ENCODE peak calls at places on chromosomes 11 and 22, in ten cellular contexts. P, Y, Z, B, N, U, D, K, R and C are unnamed samples.

GRCh38 chr11:2664886-2665746 is 34.7 kb downstream of the KCNQ1OT1 start:
- DNase-seq in K (peak; percentile 19), Z (peak; percentile 2), D (peak; percentile 53), R (no peak), N (peak; percentile 11), Y (no peak), U (no peak), P (no peak), B (no peak), C (no peak)

GRCh38 chr11:121958323-121958977 is 157.6 kb downstream of the BLID start:
- DNase-seq in Y (no peak), R (no peak), B (no peak), K (no peak), P (no peak), D (no peak), N (no peak), U (no peak), Z (no peak), C (no peak)

GRCh38 chr11:109435121-109435742 is 13.2 kb downstream of the C11orf87 start:
- DNase-seq in B (no peak), R (no peak), Z (no peak), D (no peak), P (no peak), U (no peak), K (no peak), N (no peak), Y (no peak), C (no peak)

GRCh38 chr11:123020968-123021367 is 39.3 kb upstream of the BSX start:
- DNase-seq in Y (peak; percentile 10), K (no peak), Z (no peak), U (peak; percentile 33), N (no peak), B (peak; percentile 88), R (peak; percentile 43), D (no peak), P (no peak), C (no peak)

GRCh38 chr22:24118689-24119384 is 62.5 kb upstream of the SUSD2 start:
- DNase-seq in N (no peak), B (no peak), R (no peak), K (no peak), D (no peak), U (no peak), Y (no peak), Z (no peak), P (no peak), C (no peak)

GRCh38 chr11:77269484-77270123 is 31.9 kb downstream of the GDPD4 start:
- DNase-seq in Y (no peak), U (no peak), N (no peak), D (no peak), P (no peak), Z (no peak), B (no peak), K (no peak), R (no peak), C (no peak)

GRCh38 chr11:70549386-70549785 is 151.1 kb downstream of the CTTN start:
- DNase-seq in B (no peak), P (peak; percentile 47), N (no peak), Z (no peak), Y (no peak), K (no peak), D (no peak), U (no peak), R (no peak), C (no peak)

GRCh38 chr22:40922484-40923303 is 28.5 kb upstream of the RBX1 start:
- DNase-seq in Y (no peak), U (peak; percentile 29), B (peak; percentile 72), D (no peak), K (no peak), P (no peak), Z (peak; percentile 36), N (no peak), R (peak; percentile 40), C (no peak)

DNA sequence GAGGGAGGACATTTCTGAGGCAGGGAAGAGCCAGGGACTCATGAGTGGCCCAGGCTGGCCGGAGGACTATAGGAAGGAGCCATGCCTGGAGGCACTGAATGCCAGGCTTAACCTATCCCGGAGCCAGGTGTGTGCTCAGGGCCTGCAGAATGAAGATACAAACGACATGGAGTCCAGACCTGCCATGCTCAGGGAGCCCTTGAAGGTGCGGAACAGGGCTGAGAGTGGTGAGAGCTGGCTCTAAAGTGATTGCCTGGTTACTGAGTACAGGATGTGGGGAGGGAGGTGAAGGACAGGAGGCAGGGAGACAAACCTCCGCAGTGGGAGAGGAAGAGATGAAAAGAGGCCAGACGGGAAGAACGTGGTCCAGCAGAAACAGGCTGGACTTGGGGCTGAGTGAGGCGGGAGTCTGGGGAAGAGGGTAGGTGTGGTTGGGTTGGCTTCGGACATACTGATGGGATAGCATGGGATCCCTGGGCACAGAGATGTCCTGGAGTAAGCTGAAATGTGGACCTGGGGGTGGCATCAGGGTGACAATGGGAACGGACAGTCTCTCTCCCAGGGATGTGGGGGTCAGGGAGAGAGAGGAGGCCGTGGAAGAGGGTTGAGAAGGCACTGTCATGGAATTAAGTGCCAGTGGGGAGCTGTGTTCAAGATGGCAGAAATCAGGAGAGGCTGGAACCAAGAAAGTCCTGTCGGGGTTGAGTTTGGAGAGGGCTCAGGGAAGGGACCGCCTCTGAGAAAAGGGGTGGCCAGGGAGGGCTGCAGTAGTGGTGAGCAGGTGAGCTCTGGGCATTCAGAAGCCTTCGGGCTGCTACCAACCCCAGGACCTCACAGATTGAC is 1.5 kb upstream of the ANKRD13D start:
- DNase-seq in P (peak; percentile 86), N (no peak), U (no peak), R (no peak), Y (no peak), D (peak; percentile 59), Z (no peak), B (no peak), K (no peak), C (no peak)
- TF ChIP-seq POLR2AphosphoS5 in P (no peak), N (no peak), U (no peak), R (no peak), Y (no peak), D (no peak), Z (no peak), B (peak; percentile 5), K (peak; percentile 15), C (no peak)

GRCh38 chr11:35583843-35584242 is 34.4 kb upstream of the FJX1 start:
- DNase-seq in P (no peak), R (no peak), K (no peak), Z (no peak), U (no peak), Y (no peak), N (no peak), D (no peak), B (no peak), C (no peak)

GRCh38 chr11:35587972-35588371 is 30.3 kb upstream of the FJX1 start:
- DNase-seq in R (no peak), D (no peak), Y (no peak), U (no peak), P (no peak), K (no peak), Z (no peak), B (no peak), N (no peak), C (no peak)

GRCh38 chr11:35585411-35585810 is 32.8 kb upstream of the FJX1 start:
- DNase-seq in R (no peak), P (no peak), B (no peak), Z (no peak), N (no peak), Y (no peak), D (no peak), K (no peak), U (no peak), C (no peak)

GRCh38 chr11:35584321-35584720 is 33.9 kb upstream of the FJX1 start:
- DNase-seq in U (no peak), D (no peak), N (no peak), Z (no peak), K (no peak), Y (no peak), R (no peak), B (no peak), P (no peak), C (no peak)

DNA sequence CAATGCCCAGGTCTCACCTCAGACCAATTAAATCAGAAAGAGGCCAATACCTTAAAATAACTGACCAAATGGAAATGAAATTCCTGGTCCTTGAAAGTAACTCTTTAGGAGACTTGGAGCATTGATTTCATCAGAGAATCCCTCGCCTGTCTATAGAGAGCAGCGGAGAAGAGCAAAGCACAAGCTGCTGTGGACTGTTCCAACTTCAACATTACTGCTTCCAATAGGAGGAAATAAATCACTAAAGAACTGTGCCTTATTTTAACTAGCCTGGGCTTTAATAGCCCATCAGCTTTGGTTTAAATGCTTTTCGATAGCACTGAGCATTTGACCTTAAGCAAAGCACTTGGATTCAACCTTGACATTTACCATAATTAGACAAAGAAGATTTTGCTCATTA is 32.0 kb upstream of the FJX1 start:
- DNase-seq in D (no peak), R (no peak), U (no peak), N (no peak), B (no peak), Y (no peak), P (no peak), Z (no peak), K (no peak), C (no peak)
- H3K4me1 ChIP-seq in D (no peaks in the 10 kb centered on the region), R (no peaks in the 10 kb centered on the region), U (peaks cover 10% of the 10 kb centered on the region), N (no peaks in the 10 kb centered on the region), B (no peaks in the 10 kb centered on the region), Y (no peaks in the 10 kb centered on the region), P (no peaks in the 10 kb centered on the region), Z (no peaks in the 10 kb centered on the region), K (no peaks in the 10 kb centered on the region), C (no peaks in the 10 kb centered on the region)

GRCh38 chr11:48036466-48036865 is 56.1 kb downstream of the PTPRJ start:
- DNase-seq in K (no peak), N (no peak), B (no peak), U (no peak), Z (no peak), Y (no peak), P (no peak), R (no peak), D (no peak), C (no peak)

GRCh38 chr11:48037709-48038468 is 57.5 kb downstream of the PTPRJ start:
- DNase-seq in Y (no peak), U (no peak), N (no peak), D (no peak), B (no peak), Z (no peak), R (no peak), K (no peak), P (peak; percentile 30), C (no peak)

GRCh38 chr11:48036011-48036410 is 55.7 kb downstream of the PTPRJ start:
- DNase-seq in P (peak; percentile 30), K (no peak), Z (no peak), D (no peak), U (no peak), B (peak; percentile 62), R (no peak), N (no peak), Y (no peak), C (no peak)

GRCh38 chr11:48033918-48034341 is 53.6 kb downstream of the PTPRJ start:
- DNase-seq in Z (no peak), K (no peak), R (no peak), D (no peak), B (no peak), Y (no peak), P (peak; percentile 38), N (no peak), U (no peak), C (no peak)

DNA sequence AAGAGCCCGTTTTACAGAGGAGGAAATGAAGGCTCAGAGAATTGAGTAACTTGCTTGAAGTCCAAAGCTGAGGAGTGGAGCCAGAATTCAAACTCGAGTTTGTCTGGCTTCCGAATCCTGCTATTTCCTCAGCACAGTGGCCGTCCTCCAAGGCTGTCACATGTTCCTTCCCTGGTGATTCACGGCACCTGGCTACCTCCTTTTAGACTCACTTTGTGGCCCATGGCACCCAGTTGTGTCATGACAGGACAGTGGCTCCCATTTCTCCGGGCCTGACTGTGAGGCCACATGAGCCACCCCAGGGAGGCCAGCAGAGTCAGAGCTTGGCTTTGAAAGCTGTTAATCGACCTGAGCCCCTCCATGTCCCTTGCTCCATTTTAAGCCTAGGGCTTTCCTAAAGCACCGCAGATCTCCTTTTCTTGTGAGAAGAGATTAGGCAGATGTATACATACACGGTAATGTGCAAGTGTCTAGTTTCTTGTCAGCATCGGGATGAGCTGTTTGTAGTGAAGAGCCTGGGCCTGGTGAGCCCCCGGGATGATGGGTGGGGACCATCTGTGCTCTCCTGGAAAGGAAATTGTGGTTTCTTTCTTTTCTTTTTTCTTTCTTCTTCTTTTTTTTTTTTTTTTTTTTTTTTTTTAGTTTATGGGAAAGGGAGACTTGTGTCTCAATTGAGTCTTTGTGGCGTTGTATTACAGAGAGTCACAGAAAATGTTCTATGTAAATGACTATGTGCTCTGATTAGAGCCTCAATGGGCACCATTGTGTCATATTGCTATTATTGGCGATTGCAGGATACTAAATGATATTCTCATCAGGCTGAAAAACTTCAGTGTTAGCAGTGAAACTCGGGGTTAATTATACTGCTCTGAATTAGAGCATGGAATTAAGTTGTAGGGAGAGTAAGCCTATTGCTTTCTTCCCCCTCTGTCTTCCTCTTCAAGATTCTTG is 54.8 kb downstream of the PTPRJ start:
- DNase-seq in D (peak; percentile 93), Z (no peak), R (no peak), N (no peak), Y (peak; percentile 39), U (no peak), B (no peak), P (peak; percentile 60), K (peak; percentile 40), C (peak; percentile 64)
- TF ChIP-seq POLR2AphosphoS5 in D (peak; percentile 66), Z (no peak), R (no peak), N (no peak), Y (no peak), U (no peak), B (no peak), P (no peak), K (no peak), C (no peak)

DNA sequence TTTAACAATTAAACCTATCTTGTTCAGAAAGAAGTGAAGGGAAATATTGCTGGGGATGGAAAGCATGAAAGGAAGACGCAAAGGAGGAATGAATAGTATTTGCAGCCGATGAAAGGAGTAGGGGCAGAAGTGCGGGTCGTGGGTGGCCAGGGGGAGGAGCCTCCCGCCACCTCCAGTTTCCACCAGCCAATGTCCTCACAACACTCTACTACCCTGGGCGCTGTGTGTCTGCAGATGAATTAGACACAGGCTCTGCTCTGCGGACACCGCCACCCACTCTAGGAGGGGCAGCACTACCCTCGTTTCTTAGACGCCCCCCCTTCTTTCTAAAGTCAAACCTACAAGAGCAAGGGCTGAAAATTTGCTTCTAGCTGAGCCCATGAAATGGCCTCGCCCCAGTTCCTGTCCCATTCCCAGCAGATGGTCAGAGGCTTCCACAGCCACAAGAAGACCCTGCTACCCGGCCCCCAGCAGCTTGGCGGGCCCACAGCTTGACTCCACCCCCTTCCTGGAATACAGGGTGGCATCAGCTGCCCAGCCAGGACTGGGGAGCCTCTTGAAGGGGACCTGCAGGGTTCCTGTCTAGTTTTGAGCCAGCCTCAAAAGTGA is 268.1 kb downstream of the BUD13 start:
- DNase-seq in D (no peak), B (peak; percentile 23), U (no peak), N (peak; percentile 41), K (no peak), P (no peak), Z (no peak), Y (no peak), R (no peak), C (no peak)
- H3K4me1 ChIP-seq in D (peaks cover 11% of the 10 kb centered on the region), B (peaks cover 53% of the 10 kb centered on the region), U (no peaks in the 10 kb centered on the region), N (peaks cover 6% of the 10 kb centered on the region), K (no peaks in the 10 kb centered on the region), P (no peaks in the 10 kb centered on the region), Z (no peaks in the 10 kb centered on the region), Y (no peaks in the 10 kb centered on the region), R (peaks cover 1% of the 10 kb centered on the region), C (no peaks in the 10 kb centered on the region)